ENCODE peak calls at places on chromosomes 5 and 9, in ten cellular contexts. F is substantia nigra; O is anterior cingulate cortex; H is activated CD4-positive, alpha-beta T cell treated with anti-CD3 and anti-CD28 coated beads for 4 hours; T is activated T-cell treated with anti-CD3 and anti-CD28 coated beads, Interleukin-2, amount 50 U/mL, for 72 hours; V is Calu3; X is MV-4-11; W is tibial nerve; L is stimulated activated CD4-positive, alpha-beta T cell treated with anti-CD3 and anti-CD28 coated beads, TNF-alpha, amount 100 ng/mL, for 4 hours; C is NCI-H2081. D is an unnamed sample.

GRCh38 chr9:129280236-129281231 is 102.5 kb upstream of the IER5L start:
- DNase-seq in F (no peak), O (no peak), H (no peak), T (no peak), V (no peak), X (no peak), W (peak; percentile 9), L (no peak), C (no peak), D (no peak)

GRCh38 chr9:23073136-23073535 is 626.5 kb downstream of the DMRTA1 start:
- DNase-seq in F (no peak), O (no peak), H (no peak), T (no peak), V (no peak), X (no peak), W (no peak), L (no peak), C (no peak), D (no peak)

GRCh38 chr5:145479862-145480261 is 355.3 kb downstream of the PRELID2 start:
- DNase-seq in F (no peak), O (no peak), H (no peak), T (no peak), V (no peak), X (no peak), W (no peak), L (no peak), C (no peak), D (no peak)

GRCh38 chr5:135934939-135935338 is 19.8 kb downstream of the LECT2 start:
- DNase-seq in F (no peak), O (no peak), H (no peak), T (no peak), V (no peak), X (no peak), W (no peak), L (no peak), C (no peak), D (no peak)

GRCh38 chr5:23389543-23390215 is 117.7 kb upstream of the PRDM9 start:
- DNase-seq in F (no peak), O (no peak), H (no peak), T (no peak), V (no peak), X (no peak), W (no peak), L (no peak), C (peak; percentile 94), D (no peak)

GRCh38 chr5:146607663-146608315 is 91.8 kb upstream of the GPR151 start:
- DNase-seq in F (no peak), O (no peak), H (no peak), T (no peak), V (no peak), X (no peak), W (no peak), L (no peak), C (no peak), D (no peak)

GRCh38 chr9:87543251-87543650 is 45.6 kb downstream of the DAPK1 start:
- DNase-seq in F (no peak), O (no peak), H (no peak), T (no peak), V (no peak), X (no peak), W (no peak), L (no peak), C (no peak), D (no peak)

GRCh38 chr9:136763649-136764035 is 676 bp downstream of the LCN15 start:
- DNase-seq in F (no peak), O (no peak), H (no peak), T (no peak), V (no peak), X (no peak), W (no peak), L (no peak), C (no peak), D (no peak)

GRCh38 chr9:136147890-136148714 is 29.4 kb upstream of the TMEM250 start:
- DNase-seq in F (no peak), O (no peak), H (no peak), T (no peak), V (no peak), X (no peak), W (no peak), L (no peak), C (no peak), D (no peak)

GRCh38 chr5:91136271-91136670 is 246.8 kb downstream of the ARRDC3 start:
- DNase-seq in F (no peak), O (no peak), H (no peak), T (no peak), V (peak; percentile 71), X (no peak), W (no peak), L (no peak), C (no peak), D (no peak)

GRCh38 chr5:171980729-171981128 is 25.7 kb downstream of the FBXW11 start:
- DNase-seq in F (no peak), O (no peak), H (no peak), T (no peak), V (no peak), X (no peak), W (no peak), L (no peak), C (no peak), D (no peak)

GRCh38 chr5:73486119-73486899 is 11.9 kb upstream of the BTF3 start:
- DNase-seq in F (no peak), O (no peak), H (no peak), T (no peak), V (no peak), X (no peak), W (no peak), L (no peak), C (no peak), D (no peak)

GRCh38 chr5:10622810-10623209 is 58.9 kb downstream of the ANKRD33B start:
- DNase-seq in F (no peak), O (no peak), H (no peak), T (no peak), V (no peak), X (no peak), W (no peak), L (no peak), C (no peak), D (no peak)

GRCh38 chr9:92180669-92181181 is 65.5 kb upstream of the SPTLC1 start:
- DNase-seq in F (no peak), O (peak; percentile 61), H (no peak), T (no peak), V (no peak), X (peak; percentile 80), W (no peak), L (no peak), C (no peak), D (no peak)

GRCh38 chr5:172151661-172152210 is 36.3 kb downstream of the STK10 start:
- DNase-seq in F (no peak), O (no peak), H (no peak), T (no peak), V (no peak), X (no peak), W (no peak), L (no peak), C (no peak), D (no peak)

GRCh38 chr9:110371411-110372013 is 33.8 kb upstream of the TXNDC8 start:
- DNase-seq in F (no peak), O (no peak), H (no peak), T (no peak), V (no peak), X (no peak), W (no peak), L (no peak), C (no peak), D (no peak)

GRCh38 chr5:170463426-170463825 is 40.4 kb upstream of the KCNIP1 start:
- DNase-seq in F (no peak), O (no peak), H (no peak), T (no peak), V (no peak), X (no peak), W (no peak), L (no peak), C (no peak), D (no peak)

GRCh38 chr5:7978991-7979390 is 110.0 kb downstream of the MTRR start:
- DNase-seq in F (no peak), O (no peak), H (no peak), T (no peak), V (no peak), X (peak; percentile 3), W (no peak), L (no peak), C (no peak), D (no peak)

D was measured in GM18507.